ENCODE peak calls at places on chromosomes 11 and 22, in seven cellular contexts. U is lower lobe of right lung, G is AG09309, R is PC-3, D is activated B cell treated with CpG ODN at 0.5 μM for 24 hours, I is fibroblast of the aortic adventitia, A is progenitor cell of endocrine pancreas. B is an unnamed sample.

GRCh38 chr11:129312741-129313587 is 62.7 kb upstream of the BARX2 start:
- DNase-seq in A (no peak), R (no peak), G (no peak), I (peak), D (no peak), U (no peak), B (no peak)

GRCh38 chr11:2582958-2583604 is 116.7 kb downstream of the KCNQ1OT1 start:
- DNase-seq in I (no peak), U (peak), G (no peak), A (peak), R (no peak), D (peak), B (peak)

GRCh38 chr11:113876798-113877672 is 1.7 kb upstream of the USP28 start:
- DNase-seq in G (no peak), A (no peak), D (no peak), U (no peak), I (no peak), R (no peak), B (no peak)

GRCh38 chr11:11841605-11842425 is at the start of gene USP47:
- DNase-seq in I (peak), U (peak), R (peak), A (peak), G (no peak), D (peak), B (peak)

GRCh38 chr22:22546490-22546889 is 12.6 kb downstream of the PRAME start:
- DNase-seq in D (no peak), I (no peak), G (no peak), R (no peak), U (no peak), A (no peak), B (no peak)

GRCh38 chr11:11351042-11351586 is 1.9 kb downstream of the CSNK2A3 start:
- DNase-seq in I (no peak), D (no peak), U (no peak), R (no peak), G (no peak), A (no peak), B (no peak)

GRCh38 chr11:124867700-124868099 is 2.5 kb downstream of the ROBO3 start:
- DNase-seq in U (no peak), A (no peak), I (peak), D (no peak), R (peak), G (no peak), B (no peak)

GRCh38 chr11:60854140-60854846 is 1.5 kb downstream of the PTGDR2 start:
- DNase-seq in I (no peak), U (peak), A (no peak), D (no peak), R (no peak), G (no peak), B (no peak)

GRCh38 chr11:31060880-31061279 is 308.7 kb downstream of the DCDC1 start:
- DNase-seq in I (peak), D (no peak), R (no peak), G (no peak), U (no peak), A (no peak), B (no peak)

GRCh38 chr11:46345131-46345597 is 2.1 kb upstream of the DGKZ start:
- DNase-seq in G (no peak), D (no peak), A (no peak), U (peak), R (no peak), I (no peak), B (no peak)

GRCh38 chr22:42188808-42189447 is 58.3 kb upstream of the CYP2D6 start:
- DNase-seq in A (no peak), G (no peak), U (no peak), R (peak), I (no peak), D (no peak), B (no peak)

GRCh38 chr22:25757686-25758085 is 15.7 kb downstream of the MYO18B start:
- DNase-seq in U (no peak), A (no peak), I (no peak), D (no peak), R (no peak), G (no peak), B (no peak)

GRCh38 chr11:86460461-86461404 is 86.0 kb downstream of the CCDC81 start:
- DNase-seq in R (peak), I (no peak), D (no peak), A (no peak), G (no peak), U (no peak), B (no peak)

GRCh38 chr11:85988780-85989179 is 80.1 kb downstream of the PICALM start:
- DNase-seq in D (no peak), G (no peak), I (no peak), R (no peak), A (no peak), U (no peak), B (no peak)

GRCh38 chr11:107916671-107917241 is 11.5 kb upstream of the RAB39A start:
- DNase-seq in I (peak), U (no peak), A (peak), G (no peak), D (peak), R (peak), B (peak)

GRCh38 chr11:120381401-120381800 is 45.2 kb downstream of the ARHGEF12 start:
- DNase-seq in R (no peak), A (no peak), U (no peak), G (no peak), D (no peak), I (no peak), B (no peak)

GRCh38 chr11:107018274-107018901 is at the start of gene GUCY1A2:
- DNase-seq in G (no peak), A (peak), I (no peak), D (no peak), U (peak), R (no peak), B (no peak)

GRCh38 chr11:6200975-6201374 is 2.0 kb downstream of the OR52W1 start:
- DNase-seq in R (no peak), D (no peak), A (no peak), I (no peak), G (no peak), U (peak), B (no peak)

GRCh38 chr22:19497245-19497644 is 17.5 kb downstream of the CDC45 start:
- DNase-seq in U (no peak), I (peak), G (peak), R (peak), A (no peak), D (no peak), B (no peak)

GRCh38 chr22:29382575-29383328 is 5.6 kb downstream of the AP1B1 start:
- DNase-seq in I (no peak), A (no peak), D (no peak), R (no peak), U (no peak), G (no peak), B (no peak)

GRCh38 chr11:95684170-95684569 is 105.4 kb downstream of the FAM76B start:
- DNase-seq in U (no peak), R (no peak), G (no peak), I (no peak), A (no peak), D (no peak), B (no peak)

GRCh38 chr22:28593299-28593698 is 86.3 kb downstream of the TTC28 start:
- DNase-seq in R (no peak), D (no peak), U (no peak), G (no peak), I (no peak), A (no peak), B (no peak)

GRCh38 chr22:25193548-25193947 is 6.1 kb upstream of the CRYBB3 start:
- DNase-seq in G (no peak), I (no peak), D (no peak), R (no peak), U (no peak), A (no peak), B (no peak)

GRCh38 chr22:50086526-50086925 is 1.3 kb upstream of the MLC1 start:
- DNase-seq in I (peak), D (no peak), R (no peak), G (peak), U (no peak), A (no peak), B (no peak)

GRCh38 chr11:118961591-118961990 is 5.5 kb downstream of the UPK2 start:
- DNase-seq in A (no peak), U (no peak), I (no peak), R (no peak), D (no peak), G (no peak), B (no peak)

GRCh38 chr11:79686703-79687419 is 246.0 kb upstream of the TENM4 start:
- DNase-seq in A (no peak), G (no peak), I (no peak), R (peak), U (no peak), D (no peak), B (no peak)

GRCh38 chr22:24542641-24543040 is 12.3 kb downstream of the GUCD1 start:
- DNase-seq in G (no peak), R (no peak), A (no peak), D (no peak), U (peak), I (no peak), B (no peak)

GRCh38 chr11:73388241-73389133 is 12.3 kb downstream of the RELT start:
- DNase-seq in I (no peak), G (no peak), U (peak), D (no peak), A (no peak), R (no peak), B (no peak)

GRCh38 chr22:46075764-46076531 is 74.4 kb upstream of the PPARA start:
- DNase-seq in U (peak), I (peak), G (no peak), A (no peak), R (no peak), D (no peak), B (no peak)

GRCh38 chr22:17476838-17477237 is 86.5 kb upstream of the SLC25A18 start:
- DNase-seq in U (no peak), D (no peak), I (peak), A (no peak), R (no peak), G (no peak), B (no peak)

GRCh38 chr22:19981171-19981960 is 35.3 kb downstream of the ARVCF start:
- DNase-seq in A (no peak), G (no peak), D (no peak), I (no peak), R (no peak), U (no peak), B (no peak)

GRCh38 chr11:8922691-8923090 is 10.1 kb downstream of the C11orf16 start:
- DNase-seq in R (no peak), I (no peak), A (no peak), U (no peak), D (no peak), G (no peak), B (no peak)

GRCh38 chr11:17413414-17414316 is 25.2 kb upstream of the KCNJ11 start:
- DNase-seq in G (no peak), A (no peak), D (no peak), R (no peak), U (peak), I (no peak), B (no peak)

GRCh38 chr11:128689946-128690745 is 3.7 kb upstream of the FLI1 start:
- DNase-seq in D (no peak), G (no peak), R (no peak), A (no peak), I (peak), U (peak), B (no peak)

GRCh38 chr11:123197711-123198110 is 2.7 kb upstream of the CLMP start:
- DNase-seq in A (no peak), R (peak), G (peak), I (peak), U (no peak), D (no peak), B (no peak)

GRCh38 chr11:82791779-82792178 is 58.1 kb upstream of the FAM181B start:
- DNase-seq in G (no peak), R (no peak), A (no peak), I (no peak), U (no peak), D (no peak), B (no peak)

DNA sequence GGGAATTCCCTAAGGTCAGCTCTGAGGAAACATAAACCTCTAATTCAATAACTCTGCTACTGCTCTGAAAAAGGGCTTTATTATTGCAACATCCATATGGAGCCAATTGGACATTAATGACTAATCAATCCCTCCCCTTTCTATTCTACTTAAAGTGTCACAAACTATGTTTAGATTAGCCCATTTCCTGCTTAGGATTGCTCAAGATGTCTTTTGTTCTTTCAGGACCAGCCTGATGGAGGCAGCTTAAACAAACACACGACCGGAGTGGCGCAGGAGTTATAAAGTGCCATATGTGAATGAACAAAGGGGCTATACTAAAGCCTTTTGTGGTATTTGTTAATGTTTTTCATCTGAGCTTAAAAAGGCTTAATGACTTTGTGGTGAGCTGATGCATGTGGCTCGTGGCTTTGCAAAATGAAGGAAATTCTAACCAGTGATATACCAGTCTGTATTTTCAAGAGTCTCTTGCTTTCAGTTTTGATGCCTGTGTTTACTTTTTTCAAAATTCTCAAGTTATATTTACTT is 354.4 kb downstream of the SOX6 start:
- DNase-seq in D (no peak), G (peak), R (peak), A (no peak), I (peak), U (peak), B (no peak)
- TF ChIP-seq CTCF in D (no peak), G (no peak), R (no peak), A (no peak), I (no peak), U (no peak), B (no peak)

GRCh38 chr11:68509105-68509504 is 48.6 kb downstream of the PPP6R3 start:
- DNase-seq in R (no peak), D (no peak), I (peak), U (no peak), G (peak), A (no peak), B (no peak)

GRCh38 chr11:68504432-68505066 is 44.0 kb downstream of the PPP6R3 start:
- DNase-seq in D (no peak), U (no peak), A (no peak), R (no peak), I (peak), G (no peak), B (no peak)

GRCh38 chr11:68508425-68508824 is 47.9 kb downstream of the PPP6R3 start:
- DNase-seq in R (no peak), U (no peak), G (peak), A (no peak), D (no peak), I (peak), B (no peak)

GRCh38 chr11:68505596-68505995 is 45.0 kb downstream of the PPP6R3 start:
- DNase-seq in G (peak), A (no peak), U (no peak), D (no peak), R (no peak), I (peak), B (no peak)

DNA sequence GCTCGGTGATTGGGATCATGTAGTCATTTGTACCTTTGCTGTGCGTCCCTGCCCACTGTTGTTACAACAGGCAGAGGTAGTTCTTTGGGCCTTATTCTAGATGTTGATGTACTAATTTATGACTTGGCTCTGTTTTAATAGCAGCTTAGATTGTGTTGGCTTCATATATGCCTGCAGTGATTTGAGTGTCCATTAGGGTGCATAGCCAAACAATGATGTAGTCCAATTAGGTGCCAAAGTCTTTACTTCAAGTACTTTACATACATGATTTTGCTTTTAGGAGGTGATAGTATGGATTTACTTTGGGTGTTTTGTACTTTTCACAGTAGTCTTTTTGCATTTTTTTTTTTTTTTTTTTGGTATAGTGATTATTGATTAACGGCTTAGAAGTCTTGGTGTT is 46.4 kb downstream of the PPP6R3 start:
- DNase-seq in U (no peak), R (peak), G (no peak), D (no peak), A (no peak), I (no peak), B (no peak)
- TF ChIP-seq CTCF in U (no peak), R (peak), G (no peak), D (no peak), A (no peak), I (peak), B (no peak)

GRCh38 chr22:39924286-39924685 is 23.4 kb downstream of the GRAP2 start:
- DNase-seq in R (no peak), D (no peak), U (no peak), A (no peak), G (no peak), I (no peak), B (no peak)

GRCh38 chr22:39926175-39927152 is 25.6 kb downstream of the GRAP2 start:
- DNase-seq in D (no peak), U (no peak), G (no peak), I (no peak), A (no peak), R (no peak), B (no peak)

GRCh38 chr22:39928556-39929401 is 27.9 kb downstream of the GRAP2 start:
- DNase-seq in R (no peak), D (no peak), U (no peak), G (no peak), A (no peak), I (no peak), B (no peak)

GRCh38 chr22:39925273-39925672 is 24.4 kb downstream of the GRAP2 start:
- DNase-seq in U (no peak), I (no peak), A (no peak), D (no peak), R (no peak), G (no peak), B (no peak)

GRCh38 chr22:39927544-39927943 is 26.7 kb downstream of the GRAP2 start:
- DNase-seq in G (no peak), R (no peak), A (no peak), I (no peak), U (no peak), D (no peak), B (no peak)
- TF ChIP-seq CTCF in G (no peak), R (peak), A (peak), I (peak), U (no peak), D (no peak), B (no peak)

GRCh38 chr11:58292017-58292416 is 24.0 kb upstream of the OR10W1 start:
- DNase-seq in I (no peak), D (no peak), R (no peak), A (no peak), U (no peak), G (no peak), B (no peak)
- TF ChIP-seq CTCF in I (no peak), D (no peak), R (no peak), A (no peak), U (no peak), G (no peak), B (no peak)

GRCh38 chr11:4891996-4892640 is 10.4 kb downstream of the OR51T1 start:
- DNase-seq in D (no peak), A (no peak), I (peak), R (peak), G (no peak), U (no peak), B (no peak)
- TF ChIP-seq CTCF in D (no peak), A (peak), I (peak), R (no peak), G (no peak), U (no peak), B (peak)

GRCh38 chr11:19803506-19803998 is 90.9 kb downstream of the NAV2 start:
- DNase-seq in A (no peak), R (peak), U (no peak), I (no peak), G (no peak), D (no peak), B (no peak)

GRCh38 chr11:19805346-19805745 is 92.7 kb downstream of the NAV2 start:
- DNase-seq in U (no peak), G (no peak), I (no peak), R (no peak), A (no peak), D (no peak), B (no peak)

GRCh38 chr11:19806251-19806650 is 93.6 kb downstream of the NAV2 start:
- DNase-seq in A (no peak), U (no peak), I (no peak), G (no peak), D (no peak), R (no peak), B (no peak)

GRCh38 chr11:19808076-19808911 is 95.7 kb downstream of the NAV2 start:
- DNase-seq in G (no peak), D (no peak), R (peak), I (peak), U (no peak), A (no peak), B (no peak)

DNA sequence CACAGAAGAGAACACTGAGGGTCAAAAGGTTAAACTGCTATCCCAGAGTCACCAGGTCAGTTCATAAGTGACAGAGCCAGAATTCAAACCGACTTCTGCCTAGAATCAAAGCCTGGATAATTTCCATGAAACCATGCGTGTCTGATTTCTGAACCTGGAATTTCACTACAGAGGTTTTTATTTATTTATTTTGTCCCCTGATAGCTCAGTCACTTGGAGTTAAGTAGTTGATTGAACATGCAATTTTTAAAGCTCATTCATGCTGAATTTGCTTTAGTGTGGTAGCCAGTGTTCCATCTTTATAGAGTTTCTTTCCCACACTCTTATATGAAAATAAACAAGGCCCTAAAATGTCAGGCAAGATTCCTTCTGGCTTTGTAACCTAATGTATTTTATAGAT is 93.2 kb downstream of the NAV2 start:
- DNase-seq in R (no peak), G (no peak), I (no peak), U (no peak), D (no peak), A (no peak), B (no peak)
- TF ChIP-seq CTCF in R (no peak), G (no peak), I (no peak), U (no peak), D (no peak), A (no peak), B (no peak)

GRCh38 chr11:115677190-115677589 is 173.0 kb upstream of the CADM1 start:
- DNase-seq in D (no peak), A (no peak), G (no peak), R (no peak), I (no peak), U (no peak), B (no peak)

GRCh38 chr11:115679945-115680344 is 175.7 kb upstream of the CADM1 start:
- DNase-seq in I (no peak), R (no peak), U (no peak), D (no peak), A (no peak), G (no peak), B (no peak)

GRCh38 chr11:115676206-115676605 is 172.0 kb upstream of the CADM1 start:
- DNase-seq in I (no peak), G (no peak), D (no peak), R (no peak), U (no peak), A (no peak), B (no peak)

GRCh38 chr11:115676768-115677167 is 172.6 kb upstream of the CADM1 start:
- DNase-seq in R (no peak), G (peak), D (no peak), I (no peak), A (no peak), U (no peak), B (no peak)

DNA sequence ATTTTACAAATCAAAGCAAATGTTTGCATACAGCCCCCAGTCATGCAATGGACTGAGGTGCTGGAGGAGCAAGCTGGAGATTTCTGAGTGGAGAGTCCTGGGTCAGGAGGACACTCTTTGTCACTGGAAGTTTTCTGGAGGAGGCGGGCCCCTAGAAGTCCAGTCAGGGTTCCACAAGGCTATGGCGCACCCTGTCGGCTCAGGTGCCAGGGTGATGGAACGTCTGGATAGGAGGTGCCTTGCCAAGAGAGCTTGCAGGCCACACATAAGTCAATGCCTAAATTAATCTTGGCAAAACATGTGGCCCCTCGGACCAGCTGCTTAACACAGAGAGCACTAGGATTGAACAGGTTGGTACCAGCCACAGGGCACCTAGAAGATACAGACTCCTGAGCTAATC is 174.7 kb upstream of the CADM1 start:
- DNase-seq in A (no peak), U (no peak), R (no peak), G (no peak), I (no peak), D (no peak), B (no peak)
- TF ChIP-seq CTCF in A (peak), U (no peak), R (no peak), G (no peak), I (no peak), D (no peak), B (no peak)

GRCh38 chr11:70378506-70379134 is 19.7 kb upstream of the CTTN start:
- DNase-seq in I (no peak), R (no peak), G (no peak), U (no peak), D (no peak), A (no peak), B (no peak)
- TF ChIP-seq CTCF in I (no peak), R (peak), G (peak), U (no peak), D (no peak), A (no peak), B (no peak)